ENCODE peak calls at places on chromosomes 1 and 21, in four cellular contexts. B is HepG2, C is K562, K is GM12878. M is an unnamed sample.

GRCh38 chr21:41171210-41171609 is 3.2 kb downstream of the BACE2 start:
- DNase-seq in C (no peak), B (no peak), K (no peak), M (no peak)

GRCh38 chr21:24045775-24046215 is 1561.5 kb downstream of the MRPL39 start:
- DNase-seq in C (peak; percentile 5), B (no peak), K (no peak), M (peak; percentile 13)

GRCh38 chr1:76862447-76862846 is 4.8 kb upstream of the ST6GALNAC5 start:
- DNase-seq in C (no peak), B (no peak), K (no peak), M (no peak)

GRCh38 chr1:27341525-27342252 is at the start of gene SYTL1:
- DNase-seq in B (peak; percentile 52), C (peak; percentile 82), K (no peak), M (peak; percentile 59)

GRCh38 chr1:201266774-201267173 is 16.5 kb upstream of the PKP1 start:
- DNase-seq in C (no peak), K (no peak), B (no peak), M (no peak)

GRCh38 chr1:9473032-9473792 is 66.1 kb upstream of the SLC25A33 start:
- DNase-seq in B (no peak), K (no peak), C (peak; percentile 59), M (peak; percentile 32)

GRCh38 chr21:42646836-42647235 is 6.6 kb upstream of the PDE9A start:
- DNase-seq in K (no peak), C (no peak), B (no peak), M (no peak)

GRCh38 chr1:192104852-192105251 is 53.4 kb upstream of the RGS18 start:
- DNase-seq in K (no peak), B (no peak), C (no peak), M (no peak)

GRCh38 chr1:43706598-43707190 is 642 bp upstream of the ST3GAL3 start:
- DNase-seq in K (no peak), C (peak; percentile 22), B (peak; percentile 20), M (peak; percentile 21)

GRCh38 chr21:30104246-30104645 is 62.4 kb downstream of the CLDN17 start:
- DNase-seq in C (no peak), B (no peak), K (no peak), M (no peak)

GRCh38 chr1:41900611-41901444 is 17.9 kb downstream of the HIVEP3 start:
- DNase-seq in B (no peak), K (no peak), C (no peak), M (no peak)

GRCh38 chr1:154896811-154897286 is 26.8 kb upstream of the KCNN3 start:
- DNase-seq in C (no peak), B (no peak), K (no peak), M (no peak)

GRCh38 chr1:218123968-218124367 is 161.1 kb upstream of the RRP15 start:
- DNase-seq in B (no peak), C (no peak), K (no peak), M (no peak)

GRCh38 chr1:66542314-66542713 is 8.4 kb downstream of the SGIP1 start:
- DNase-seq in B (peak; percentile 62), K (no peak), C (no peak), M (no peak)

GRCh38 chr1:157496121-157496526 is 56.2 kb downstream of the FCRL5 start:
- DNase-seq in C (peak; percentile 49), K (no peak), B (peak; percentile 36), M (peak; percentile 44)

GRCh38 chr1:56573311-56573710 is 6.1 kb downstream of the PLPP3 start:
- DNase-seq in K (no peak), B (no peak), C (no peak), M (no peak)

GRCh38 chr1:22159858-22160257 is 17.0 kb upstream of the WNT4 start:
- DNase-seq in C (no peak), K (no peak), B (no peak), M (no peak)

GRCh38 chr1:66251521-66251920 is 282.4 kb upstream of the SGIP1 start:
- DNase-seq in B (no peak), C (no peak), K (no peak), M (no peak)

GRCh38 chr1:203992440-203992839 is 80.5 kb upstream of the SOX13 start:
- DNase-seq in B (no peak), C (no peak), K (no peak), M (no peak)

GRCh38 chr1:206646504-206646903 is 11.2 kb downstream of the DYRK3 start:
- DNase-seq in K (no peak), C (no peak), B (no peak), M (no peak)

GRCh38 chr1:206459703-206460102 is 10.6 kb upstream of the IKBKE start:
- DNase-seq in C (no peak), B (no peak), K (no peak), M (no peak)

GRCh38 chr1:156420209-156421061 is 51.4 kb downstream of the RHBG start:
- DNase-seq in B (no peak), K (no peak), C (no peak), M (no peak)

GRCh38 chr1:216119600-216119999 is 303.6 kb downstream of the USH2A start:
- DNase-seq in B (peak; percentile 11), C (no peak), K (no peak), M (peak; percentile 31)

GRCh38 chr1:228337711-228338520 is 68.7 kb downstream of the TRIM11 start:
- DNase-seq in B (no peak), C (no peak), K (no peak), M (no peak)

GRCh38 chr1:96374076-96374762 is 347.4 kb upstream of the PTBP2 start:
- DNase-seq in C (no peak), B (no peak), K (no peak), M (no peak)

GRCh38 chr1:218499021-218499691 is 154.0 kb downstream of the TGFB2 start:
- DNase-seq in C (no peak), K (no peak), B (no peak), M (no peak)

GRCh38 chr1:20089328-20090077 is 19.5 kb downstream of the PLA2G5 start:
- DNase-seq in C (peak; percentile 22), B (no peak), K (no peak), M (no peak)

GRCh38 chr1:201198598-201198997 is 8.0 kb downstream of the IGFN1 start:
- DNase-seq in B (no peak), K (no peak), C (no peak), M (no peak)

GRCh38 chr1:28392027-28392652 is 22.6 kb downstream of the PHACTR4 start:
- DNase-seq in C (no peak), K (no peak), B (no peak), M (no peak)

GRCh38 chr1:207397525-207397926 is 56.6 kb upstream of the CR2 start:
- DNase-seq in C (no peak), B (no peak), K (no peak), M (no peak)

GRCh38 chr1:23126801-23127200 is 41.9 kb downstream of the LUZP1 start:
- DNase-seq in B (no peak), C (no peak), K (no peak), M (no peak)

GRCh38 chr1:90045853-90046563 is 51.1 kb downstream of the ZNF326 start:
- DNase-seq in C (peak; percentile 49), K (no peak), B (peak; percentile 11), M (peak; percentile 43)

GRCh38 chr21:38167345-38167744 is 89.4 kb upstream of the KCNJ15 start:
- DNase-seq in B (no peak), C (no peak), K (no peak), M (no peak)

GRCh38 chr1:243713470-243714186 is 136.4 kb downstream of the AKT3 start:
- DNase-seq in C (no peak), B (no peak), K (no peak), M (peak; percentile 20)

GRCh38 chr1:11880911-11881748 is 22.4 kb upstream of the NPPB start:
- DNase-seq in C (peak; percentile 84), K (no peak), B (no peak), M (no peak)
- TF ChIP-seq TARDBP in C (peak; percentile 69), K (no peak), B (no peak), M (no peak)

DNA sequence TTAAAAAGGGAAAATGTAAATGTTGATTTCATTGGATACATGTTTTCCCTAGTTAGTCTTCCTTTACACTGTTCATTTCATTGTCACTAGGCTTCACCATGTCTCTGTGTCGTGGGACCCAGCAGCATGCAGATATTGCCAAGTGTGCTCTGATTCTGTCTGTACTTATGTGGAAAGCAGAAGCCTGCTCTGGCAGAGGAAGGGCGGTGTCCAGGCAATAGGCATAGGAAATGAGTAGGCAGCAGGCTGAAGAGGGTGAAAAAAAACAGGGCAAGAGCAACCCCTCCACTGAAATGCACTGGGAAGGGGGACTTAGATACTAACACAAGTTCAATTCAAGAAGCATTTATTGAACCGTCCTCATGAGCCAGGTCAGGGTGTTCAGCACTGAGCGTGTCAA is 85.2 kb upstream of the VAV3 start:
- DNase-seq in K (no peak), B (no peak), C (no peak), M (no peak)
- TF ChIP-seq BHLHE40 in K (no peak), B (no peak), C (no peak), M (no peak)

GRCh38 chr1:29513357-29513756 is 277.0 kb downstream of the PTPRU start:
- DNase-seq in B (peak; percentile 35), K (peak; percentile 9), C (peak; percentile 83), M (peak; percentile 76)
- TF ChIP-seq TARDBP in B (no peak), K (no peak), C (no peak), M (no peak)

GRCh38 chr1:51100264-51100880 is 1.7 kb upstream of the C1orf185 start:
- DNase-seq in C (no peak), K (peak; percentile 19), B (no peak), M (no peak)
- TF ChIP-seq BHLHE40 in C (no peak), K (no peak), B (no peak), M (no peak)

GRCh38 chr1:17597651-17598050 is 58.2 kb downstream of the ARHGEF10L start:
- DNase-seq in B (no peak), C (no peak), K (no peak), M (no peak)

GRCh38 chr1:17600313-17600712 is 60.8 kb downstream of the ARHGEF10L start:
- DNase-seq in K (no peak), C (no peak), B (no peak), M (no peak)

GRCh38 chr1:17598251-17598650 is 58.8 kb downstream of the ARHGEF10L start:
- DNase-seq in K (no peak), B (no peak), C (no peak), M (no peak)

GRCh38 chr1:17601643-17602382 is 62.3 kb downstream of the ARHGEF10L start:
- DNase-seq in K (no peak), C (peak; percentile 28), B (no peak), M (no peak)

GRCh38 chr1:17599301-17600300 is 60.1 kb downstream of the ARHGEF10L start:
- DNase-seq in B (no peak), K (no peak), C (no peak), M (no peak)
- TF ChIP-seq TARDBP in B (no peak), K (no peak), C (no peak), M (no peak)

GRCh38 chr1:151846062-151846568 is 6.5 kb upstream of the C2CD4D start:
- DNase-seq in B (peak; percentile 41), C (peak; percentile 72), K (no peak), M (no peak)
- TF ChIP-seq BHLHE40 in B (no peak), C (no peak), K (no peak), M (no peak)

M was measured in HEK293T.